ENCODE peak calls at places on chromosomes 11 and 22, in seven cellular contexts. One of them, this sample, is unnamed.

GRCh38 chr22:39545310-39546063 is 12.9 kb upstream of the RPS19BP1 start:
- DNase-seq in breast epithelium: no peak
- DNase-seq in Peyer's patch: peak
- DNase-seq in tibial nerve: no peak
- DNase-seq in lower leg skin: no peak
- DNase-seq in uterus: no peak
- DNase-seq in IMR-90: no peak
- DNase-seq in this sample: peak

GRCh38 chr11:5380740-5381342 is 2.8 kb upstream of the OR51M1 start:
- DNase-seq in Peyer's patch: peak
- DNase-seq in lower leg skin: no peak
- DNase-seq in breast epithelium: no peak
- DNase-seq in uterus: peak
- DNase-seq in IMR-90: peak
- DNase-seq in tibial nerve: no peak
- DNase-seq in this sample: peak

GRCh38 chr11:7612661-7613393 is 60.5 kb downstream of the CYB5R2 start:
- DNase-seq in breast epithelium: no peak
- DNase-seq in IMR-90: peak
- DNase-seq in tibial nerve: no peak
- DNase-seq in uterus: no peak
- DNase-seq in lower leg skin: no peak
- DNase-seq in Peyer's patch: no peak
- DNase-seq in this sample: no peak

GRCh38 chr11:116504541-116505149 is 268.1 kb downstream of the BUD13 start:
- DNase-seq in Peyer's patch: peak
- DNase-seq in IMR-90: no peak
- DNase-seq in tibial nerve: no peak
- DNase-seq in uterus: no peak
- DNase-seq in breast epithelium: no peak
- DNase-seq in lower leg skin: no peak
- DNase-seq in this sample: no peak

GRCh38 chr11:58125469-58125868 is at the start of gene OR9I1:
- DNase-seq in tibial nerve: no peak
- DNase-seq in uterus: no peak
- DNase-seq in breast epithelium: no peak
- DNase-seq in Peyer's patch: no peak
- DNase-seq in IMR-90: peak
- DNase-seq in lower leg skin: no peak
- DNase-seq in this sample: no peak

GRCh38 chr11:124644426-124645280 is 22.0 kb downstream of the TBRG1 start:
- DNase-seq in IMR-90: peak
- DNase-seq in breast epithelium: peak
- DNase-seq in Peyer's patch: peak
- DNase-seq in tibial nerve: peak
- DNase-seq in lower leg skin: peak
- DNase-seq in uterus: peak
- DNase-seq in this sample: peak

GRCh38 chr11:13862845-13863392 is 99.6 kb upstream of the SPON1 start:
- DNase-seq in uterus: no peak
- DNase-seq in IMR-90: no peak
- DNase-seq in breast epithelium: no peak
- DNase-seq in tibial nerve: no peak
- DNase-seq in lower leg skin: no peak
- DNase-seq in Peyer's patch: no peak
- DNase-seq in this sample: no peak

GRCh38 chr22:45583504-45583903 is 80.8 kb downstream of the FBLN1 start:
- DNase-seq in IMR-90: no peak
- DNase-seq in tibial nerve: no peak
- DNase-seq in lower leg skin: no peak
- DNase-seq in Peyer's patch: no peak
- DNase-seq in uterus: no peak
- DNase-seq in breast epithelium: no peak
- DNase-seq in this sample: no peak

GRCh38 chr11:111452146-111452545 is 60.0 kb downstream of the BTG4 start:
- DNase-seq in uterus: no peak
- DNase-seq in Peyer's patch: no peak
- DNase-seq in tibial nerve: no peak
- DNase-seq in lower leg skin: no peak
- DNase-seq in IMR-90: peak
- DNase-seq in breast epithelium: no peak
- DNase-seq in this sample: no peak

GRCh38 chr11:82246926-82247325 is 486.7 kb downstream of the FAM181B start:
- DNase-seq in IMR-90: no peak
- DNase-seq in breast epithelium: no peak
- DNase-seq in uterus: no peak
- DNase-seq in Peyer's patch: no peak
- DNase-seq in tibial nerve: no peak
- DNase-seq in lower leg skin: no peak
- DNase-seq in this sample: no peak

GRCh38 chr22:22246706-22247105 is 2.1 kb downstream of the VPREB1 start:
- DNase-seq in uterus: no peak
- DNase-seq in IMR-90: no peak
- DNase-seq in breast epithelium: no peak
- DNase-seq in tibial nerve: no peak
- DNase-seq in lower leg skin: no peak
- DNase-seq in Peyer's patch: no peak
- DNase-seq in this sample: no peak

GRCh38 chr11:111814567-111814966 is 48.4 kb upstream of the PPP2R1B start:
- DNase-seq in breast epithelium: no peak
- DNase-seq in tibial nerve: no peak
- DNase-seq in lower leg skin: no peak
- DNase-seq in uterus: no peak
- DNase-seq in Peyer's patch: no peak
- DNase-seq in IMR-90: peak
- DNase-seq in this sample: no peak

GRCh38 chr11:116118138-116118470 is 613.9 kb upstream of the CADM1 start:
- DNase-seq in uterus: no peak
- DNase-seq in tibial nerve: no peak
- DNase-seq in Peyer's patch: no peak
- DNase-seq in lower leg skin: no peak
- DNase-seq in IMR-90: no peak
- DNase-seq in breast epithelium: no peak
- DNase-seq in this sample: no peak

GRCh38 chr22:36282078-36282831 is 29.3 kb downstream of the APOL1 start:
- DNase-seq in IMR-90: no peak
- DNase-seq in Peyer's patch: no peak
- DNase-seq in tibial nerve: no peak
- DNase-seq in uterus: no peak
- DNase-seq in lower leg skin: no peak
- DNase-seq in breast epithelium: no peak
- DNase-seq in this sample: no peak

GRCh38 chr22:17264321-17265052 is 45.3 kb upstream of the ADA2 start:
- DNase-seq in lower leg skin: no peak
- DNase-seq in uterus: peak
- DNase-seq in tibial nerve: no peak
- DNase-seq in breast epithelium: no peak
- DNase-seq in IMR-90: peak
- DNase-seq in Peyer's patch: no peak
- DNase-seq in this sample: no peak

GRCh38 chr22:37242395-37242918 is 1.6 kb downstream of the RAC2 start:
- DNase-seq in IMR-90: peak
- DNase-seq in lower leg skin: peak
- DNase-seq in uterus: peak
- DNase-seq in tibial nerve: no peak
- DNase-seq in Peyer's patch: peak
- DNase-seq in breast epithelium: peak
- DNase-seq in this sample: peak

GRCh38 chr11:71496421-71496820 is 30.6 kb upstream of the KRTAP5-7 start:
- DNase-seq in breast epithelium: no peak
- DNase-seq in tibial nerve: no peak
- DNase-seq in uterus: no peak
- DNase-seq in IMR-90: no peak
- DNase-seq in lower leg skin: no peak
- DNase-seq in Peyer's patch: no peak
- DNase-seq in this sample: no peak

GRCh38 chr11:30465192-30465591 is 121.0 kb downstream of the MPPED2 start:
- DNase-seq in uterus: no peak
- DNase-seq in tibial nerve: no peak
- DNase-seq in Peyer's patch: no peak
- DNase-seq in IMR-90: no peak
- DNase-seq in breast epithelium: no peak
- DNase-seq in lower leg skin: no peak
- DNase-seq in this sample: no peak

GRCh38 chr22:47014946-47015345 is 252.5 kb downstream of the TBC1D22A start:
- DNase-seq in tibial nerve: no peak
- DNase-seq in Peyer's patch: peak
- DNase-seq in IMR-90: no peak
- DNase-seq in uterus: no peak
- DNase-seq in breast epithelium: no peak
- DNase-seq in lower leg skin: no peak
- DNase-seq in this sample: no peak

GRCh38 chr22:39220450-39220849 is 24.3 kb downstream of the PDGFB start:
- DNase-seq in tibial nerve: no peak
- DNase-seq in lower leg skin: no peak
- DNase-seq in IMR-90: no peak
- DNase-seq in uterus: no peak
- DNase-seq in breast epithelium: no peak
- DNase-seq in Peyer's patch: no peak
- DNase-seq in this sample: no peak

GRCh38 chr11:16117989-16118810 is 238.1 kb downstream of the SOX6 start:
- DNase-seq in tibial nerve: no peak
- DNase-seq in lower leg skin: no peak
- DNase-seq in breast epithelium: no peak
- DNase-seq in uterus: no peak
- DNase-seq in Peyer's patch: no peak
- DNase-seq in IMR-90: no peak
- DNase-seq in this sample: no peak

GRCh38 chr11:73200256-73200655 is 17.8 kb upstream of the P2RY2 start:
- DNase-seq in breast epithelium: no peak
- DNase-seq in lower leg skin: no peak
- DNase-seq in Peyer's patch: no peak
- DNase-seq in uterus: no peak
- DNase-seq in IMR-90: no peak
- DNase-seq in tibial nerve: no peak
- DNase-seq in this sample: no peak

GRCh38 chr11:44633641-44634040 is 68.2 kb downstream of the CD82 start:
- DNase-seq in lower leg skin: no peak
- DNase-seq in tibial nerve: no peak
- DNase-seq in Peyer's patch: no peak
- DNase-seq in breast epithelium: no peak
- DNase-seq in uterus: no peak
- DNase-seq in IMR-90: no peak
- DNase-seq in this sample: no peak

GRCh38 chr11:59368238-59369022 is 9.7 kb downstream of the OR5AN1 start:
- DNase-seq in uterus: no peak
- DNase-seq in IMR-90: no peak
- DNase-seq in Peyer's patch: no peak
- DNase-seq in breast epithelium: no peak
- DNase-seq in lower leg skin: no peak
- DNase-seq in tibial nerve: no peak
- DNase-seq in this sample: no peak

GRCh38 chr22:39183991-39184585 is 31.6 kb upstream of the CBX7 start:
- DNase-seq in Peyer's patch: no peak
- DNase-seq in breast epithelium: no peak
- DNase-seq in lower leg skin: no peak
- DNase-seq in IMR-90: peak
- DNase-seq in uterus: no peak
- DNase-seq in tibial nerve: no peak
- DNase-seq in this sample: no peak

GRCh38 chr11:118610773-118611432 is 3.5 kb downstream of the PHLDB1 start:
- DNase-seq in tibial nerve: peak
- DNase-seq in breast epithelium: peak
- DNase-seq in IMR-90: peak
- DNase-seq in Peyer's patch: peak
- DNase-seq in uterus: peak
- DNase-seq in lower leg skin: no peak
- DNase-seq in this sample: peak

GRCh38 chr11:65136515-65137096 is 2.3 kb upstream of the SYVN1 start:
- DNase-seq in breast epithelium: no peak
- DNase-seq in Peyer's patch: no peak
- DNase-seq in IMR-90: no peak
- DNase-seq in lower leg skin: no peak
- DNase-seq in uterus: no peak
- DNase-seq in tibial nerve: no peak
- DNase-seq in this sample: no peak
- TF ChIP-seq POLR2A in breast epithelium: no peak
- TF ChIP-seq POLR2A in Peyer's patch: no peak
- TF ChIP-seq POLR2A in IMR-90: no peak
- TF ChIP-seq POLR2A in lower leg skin: no peak
- TF ChIP-seq POLR2A in uterus: no peak
- TF ChIP-seq POLR2A in tibial nerve: no peak
- TF ChIP-seq POLR2A in this sample: no peak

GRCh38 chr11:46294365-46295309 is 17.2 kb downstream of the CREB3L1 start:
- DNase-seq in breast epithelium: no peak
- DNase-seq in IMR-90: peak
- DNase-seq in Peyer's patch: no peak
- DNase-seq in lower leg skin: no peak
- DNase-seq in tibial nerve: no peak
- DNase-seq in uterus: peak
- DNase-seq in this sample: no peak

GRCh38 chr11:46295996-46296519 is 18.6 kb downstream of the CREB3L1 start:
- DNase-seq in lower leg skin: no peak
- DNase-seq in uterus: no peak
- DNase-seq in breast epithelium: no peak
- DNase-seq in IMR-90: no peak
- DNase-seq in Peyer's patch: no peak
- DNase-seq in tibial nerve: no peak
- DNase-seq in this sample: no peak

GRCh38 chr11:46293616-46294015 is 16.2 kb downstream of the CREB3L1 start:
- DNase-seq in Peyer's patch: no peak
- DNase-seq in breast epithelium: no peak
- DNase-seq in lower leg skin: no peak
- DNase-seq in tibial nerve: no peak
- DNase-seq in IMR-90: peak
- DNase-seq in uterus: no peak
- DNase-seq in this sample: no peak

GRCh38 chr11:46296520-46297448 is 19.3 kb downstream of the CREB3L1 start:
- DNase-seq in IMR-90: peak
- DNase-seq in breast epithelium: no peak
- DNase-seq in uterus: peak
- DNase-seq in Peyer's patch: no peak
- DNase-seq in lower leg skin: no peak
- DNase-seq in tibial nerve: no peak
- DNase-seq in this sample: peak

GRCh38 chr11:46295312-46295995 is 18.0 kb downstream of the CREB3L1 start:
- DNase-seq in tibial nerve: peak
- DNase-seq in Peyer's patch: peak
- DNase-seq in lower leg skin: no peak
- DNase-seq in uterus: peak
- DNase-seq in breast epithelium: peak
- DNase-seq in IMR-90: peak
- DNase-seq in this sample: peak
- TF ChIP-seq POLR2A in tibial nerve: no peak
- TF ChIP-seq POLR2A in Peyer's patch: no peak
- TF ChIP-seq POLR2A in lower leg skin: no peak
- TF ChIP-seq POLR2A in uterus: no peak
- TF ChIP-seq POLR2A in breast epithelium: no peak
- TF ChIP-seq POLR2A in IMR-90: peak
- TF ChIP-seq POLR2A in this sample: no peak

GRCh38 chr11:78418584-78419211 is 1.1 kb upstream of the GAB2 start:
- DNase-seq in uterus: no peak
- DNase-seq in Peyer's patch: no peak
- DNase-seq in lower leg skin: no peak
- DNase-seq in tibial nerve: no peak
- DNase-seq in breast epithelium: no peak
- DNase-seq in IMR-90: peak
- DNase-seq in this sample: no peak
- TF ChIP-seq POLR2A in uterus: no peak
- TF ChIP-seq POLR2A in Peyer's patch: no peak
- TF ChIP-seq POLR2A in lower leg skin: no peak
- TF ChIP-seq POLR2A in tibial nerve: no peak
- TF ChIP-seq POLR2A in breast epithelium: no peak
- TF ChIP-seq POLR2A in IMR-90: no peak
- TF ChIP-seq POLR2A in this sample: no peak

GRCh38 chr11:3043315-3043871 is 13.8 kb downstream of the CARS1 start:
- DNase-seq in uterus: peak
- DNase-seq in Peyer's patch: no peak
- DNase-seq in IMR-90: no peak
- DNase-seq in breast epithelium: peak
- DNase-seq in tibial nerve: peak
- DNase-seq in lower leg skin: no peak
- DNase-seq in this sample: no peak
- TF ChIP-seq POLR2A in uterus: no peak
- TF ChIP-seq POLR2A in Peyer's patch: no peak
- TF ChIP-seq POLR2A in IMR-90: no peak
- TF ChIP-seq POLR2A in breast epithelium: no peak
- TF ChIP-seq POLR2A in tibial nerve: no peak
- TF ChIP-seq POLR2A in lower leg skin: no peak
- TF ChIP-seq POLR2A in this sample: no peak

This sample was measured in erythroblast.